ENCODE peak calls at places on chromosomes 5 and 9, in six cellular contexts. K is WTC11, E is HCT116, V is GM12878, G is K562, Y is H1. U is an unnamed sample.

GRCh38 chr9:85425153-85425611 is 316.6 kb downstream of the AGTPBP1 start:
- DNase-seq in V (no peak), E (peak), G (peak), K (peak), Y (peak), U (peak)

GRCh38 chr5:141909212-141909611 is 14.5 kb upstream of the DELE1 start:
- DNase-seq in Y (no peak), G (no peak), V (no peak), E (no peak), K (no peak), U (no peak)

GRCh38 chr5:68316469-68316868 is 100.9 kb downstream of the PIK3R1 start:
- DNase-seq in G (peak), E (no peak), V (no peak), K (no peak), Y (no peak), U (no peak)

GRCh38 chr9:77166193-77166592 is 11.1 kb upstream of the VPS13A start:
- DNase-seq in E (no peak), K (no peak), Y (no peak), G (no peak), V (no peak), U (no peak)

GRCh38 chr9:75891277-75892167 is 1.0 kb downstream of the PCSK5 start:
- DNase-seq in Y (no peak), G (no peak), K (peak), V (no peak), E (peak), U (no peak)

GRCh38 chr9:86525182-86525581 is 171.0 kb upstream of the TUT7 start:
- DNase-seq in E (no peak), Y (no peak), G (no peak), V (no peak), K (no peak), U (no peak)

GRCh38 chr5:160353379-160353778 is 17.0 kb downstream of the C1QTNF2 start:
- DNase-seq in E (no peak), G (peak), Y (no peak), K (peak), V (no peak), U (no peak)

GRCh38 chr5:73130811-73131210 is 10.4 kb downstream of the TMEM171 start:
- DNase-seq in G (no peak), V (no peak), K (no peak), Y (no peak), E (no peak), U (no peak)

GRCh38 chr9:91536211-91536691 is 112.6 kb upstream of the NFIL3 start:
- DNase-seq in Y (no peak), G (no peak), V (no peak), E (peak), K (no peak), U (peak)

GRCh38 chr9:107487521-107488399 is 1.8 kb downstream of the KLF4 start:
- DNase-seq in G (no peak), K (peak), Y (peak), E (no peak), V (no peak), U (no peak)

GRCh38 chr5:14161825-14162556 is 18.8 kb downstream of the TRIO start:
- DNase-seq in Y (no peak), K (no peak), G (no peak), E (no peak), V (no peak), U (no peak)

GRCh38 chr9:92650839-92651621 is 18.9 kb downstream of the IPPK start:
- DNase-seq in K (no peak), E (no peak), Y (no peak), G (no peak), V (no peak), U (no peak)

GRCh38 chr9:115691097-115691496 is 462.5 kb upstream of the PAPPA start:
- DNase-seq in E (no peak), V (no peak), K (no peak), Y (no peak), G (no peak), U (no peak)

GRCh38 chr5:172648755-172649154 is 7.7 kb downstream of the NEURL1B start:
- DNase-seq in G (no peak), V (no peak), K (no peak), Y (no peak), E (no peak), U (no peak)

GRCh38 chr5:4097194-4097593 is 501.6 kb downstream of the IRX1 start:
- DNase-seq in Y (no peak), K (no peak), G (no peak), E (no peak), V (no peak), U (no peak)

GRCh38 chr5:13976867-13977479 is 32.5 kb upstream of the DNAH5 start:
- DNase-seq in G (peak), Y (no peak), E (peak), V (no peak), K (no peak), U (peak)

GRCh38 chr9:114616684-114617520 is 5.8 kb downstream of the TMEM268 start:
- DNase-seq in G (peak), V (peak), E (no peak), Y (no peak), K (no peak), U (no peak)
- TF ChIP-seq ATF3 in G (no peak), V (no peak), E (no peak), Y (no peak), K (no peak), U (no peak)

GRCh38 chr9:134568756-134569155 is 72.8 kb upstream of the COL5A1 start:
- DNase-seq in E (no peak), G (no peak), V (no peak), K (no peak), Y (no peak), U (no peak)

GRCh38 chr9:134571326-134571871 is 70.2 kb upstream of the COL5A1 start:
- DNase-seq in G (no peak), K (no peak), V (no peak), E (no peak), Y (no peak), U (no peak)

GRCh38 chr9:134570726-134571325 is 70.8 kb upstream of the COL5A1 start:
- DNase-seq in V (no peak), Y (no peak), E (no peak), K (no peak), G (no peak), U (no peak)

GRCh38 chr9:134569626-134570025 is 72.0 kb upstream of the COL5A1 start:
- DNase-seq in K (no peak), G (no peak), Y (no peak), E (no peak), V (no peak), U (no peak)

GRCh38 chr9:134570151-134570621 is 71.4 kb upstream of the COL5A1 start:
- DNase-seq in V (no peak), E (no peak), G (no peak), Y (no peak), K (no peak), U (no peak)
- TF ChIP-seq ATF3 in V (no peak), E (no peak), G (no peak), Y (no peak), K (no peak), U (no peak)

DNA sequence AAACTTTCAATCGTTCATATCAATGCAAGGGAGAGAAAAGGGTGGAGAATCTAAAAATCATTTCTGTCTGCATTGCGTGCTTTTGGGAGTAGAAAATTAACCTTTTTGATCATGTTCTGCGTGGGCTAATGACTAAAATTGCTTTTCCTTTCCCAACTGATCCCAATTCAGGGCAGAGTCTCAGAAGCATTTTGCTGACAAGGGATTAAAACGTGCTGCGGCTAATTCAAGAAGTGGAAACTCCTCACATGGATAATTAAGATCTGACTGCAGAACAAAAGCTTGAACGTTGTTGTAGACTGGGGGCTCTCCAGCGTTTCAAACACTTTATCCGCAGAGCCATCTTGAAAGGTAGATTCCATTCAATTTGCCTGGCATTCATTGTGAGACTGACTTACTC is 485.3 kb upstream of the DMAC1 start:
- DNase-seq in V (no peak), K (no peak), G (no peak), Y (no peak), E (no peak), U (no peak)
- TF ChIP-seq ATF3 in V (no peak), K (no peak), G (no peak), Y (no peak), E (no peak), U (no peak)

DNA sequence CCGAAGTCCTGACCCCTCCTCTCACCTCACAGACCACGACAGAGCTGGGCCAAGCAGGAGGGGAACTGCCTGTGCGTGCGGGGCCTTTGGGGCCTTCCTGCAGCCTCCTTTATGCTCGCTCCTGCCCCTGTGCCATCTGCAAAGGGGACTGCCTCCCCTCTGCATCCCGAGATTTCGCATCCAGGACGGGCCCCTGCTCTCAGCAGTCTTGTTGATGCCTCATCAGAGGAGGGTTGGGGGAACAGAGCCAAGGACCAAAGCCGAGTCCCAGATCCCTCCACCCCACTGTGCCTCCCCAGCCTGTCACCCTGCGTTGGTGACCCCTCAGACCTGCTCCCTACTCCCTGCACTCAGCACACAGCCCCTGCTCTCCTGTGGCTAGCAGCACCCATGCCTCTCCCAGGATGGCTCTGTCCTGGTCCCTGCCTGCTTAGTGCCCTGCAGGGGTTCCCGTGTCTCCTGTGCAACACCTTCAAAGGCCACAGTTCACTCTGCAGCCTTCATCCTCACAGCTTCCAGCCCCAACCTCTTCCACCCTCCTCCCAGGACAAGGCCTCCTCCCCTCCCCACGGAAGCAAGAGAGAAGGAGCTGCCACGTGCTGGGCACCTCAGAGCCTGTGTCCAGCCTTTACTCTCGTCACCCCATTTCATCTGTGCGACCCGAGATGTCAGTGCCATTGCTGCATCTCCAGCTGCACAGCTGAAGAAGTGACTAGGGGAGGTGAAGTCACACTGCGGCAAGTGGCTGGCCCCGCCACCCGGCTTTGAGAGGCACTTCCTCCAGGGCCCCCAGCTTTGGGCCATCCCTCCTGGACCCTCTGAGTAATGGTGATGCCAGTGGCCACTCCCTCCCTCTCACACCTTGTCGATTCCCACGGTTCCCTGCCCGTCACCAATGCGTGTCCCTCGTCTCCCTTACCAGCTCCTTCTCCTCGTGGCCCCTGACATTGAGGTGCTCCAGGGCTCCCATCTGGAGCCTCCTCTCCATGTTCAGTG is 62.6 kb upstream of the LRRTM2 start:
- DNase-seq in G (no peak), V (no peak), K (no peak), E (no peak), Y (no peak), U (no peak)
- TF ChIP-seq ATF3 in G (no peak), V (no peak), K (no peak), E (no peak), Y (no peak), U (no peak)

GRCh38 chr5:666816-667498 is 26.2 kb downstream of the TPPP start:
- DNase-seq in V (no peak), E (no peak), Y (no peak), G (no peak), K (no peak), U (no peak)
- TF ChIP-seq ATF3 in V (no peak), E (no peak), Y (no peak), G (no peak), K (no peak), U (no peak)

GRCh38 chr5:142984016-142984415 is 213.8 kb downstream of the ARHGAP26 start:
- DNase-seq in E (no peak), K (no peak), G (no peak), Y (no peak), V (no peak), U (no peak)

GRCh38 chr5:142981886-142982820 is 212.0 kb downstream of the ARHGAP26 start:
- DNase-seq in E (no peak), G (no peak), K (no peak), Y (no peak), V (no peak), U (peak)

GRCh38 chr5:142979636-142980035 is 209.5 kb downstream of the ARHGAP26 start:
- DNase-seq in Y (no peak), E (no peak), K (peak), G (no peak), V (no peak), U (no peak)

GRCh38 chr5:142982821-142983200 is 212.6 kb downstream of the ARHGAP26 start:
- DNase-seq in K (peak), Y (no peak), G (peak), E (no peak), V (no peak), U (no peak)

DNA sequence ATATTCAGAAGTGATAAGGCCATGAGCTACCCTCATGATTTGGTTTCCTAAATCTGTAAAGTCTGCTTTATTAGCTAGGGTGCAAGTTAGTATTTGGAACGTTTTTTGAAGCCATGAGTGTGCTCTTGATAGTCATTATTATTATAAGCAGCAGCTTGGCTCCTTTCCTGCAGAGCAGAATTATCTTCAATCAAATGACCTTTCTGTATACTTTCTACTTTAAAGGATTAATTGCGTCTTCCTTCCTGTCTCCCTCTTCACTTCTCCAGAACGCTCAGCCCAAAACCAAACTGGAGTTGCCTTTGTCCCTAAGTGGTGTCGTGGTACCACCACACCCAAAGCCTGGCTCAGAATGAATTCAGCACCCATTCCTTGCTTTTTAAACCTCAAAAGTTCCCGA is 211.3 kb downstream of the ARHGAP26 start:
- DNase-seq in E (no peak), G (no peak), Y (no peak), V (no peak), K (no peak), U (no peak)
- TF ChIP-seq ATF3 in E (no peak), G (no peak), Y (no peak), V (no peak), K (no peak), U (no peak)

DNA sequence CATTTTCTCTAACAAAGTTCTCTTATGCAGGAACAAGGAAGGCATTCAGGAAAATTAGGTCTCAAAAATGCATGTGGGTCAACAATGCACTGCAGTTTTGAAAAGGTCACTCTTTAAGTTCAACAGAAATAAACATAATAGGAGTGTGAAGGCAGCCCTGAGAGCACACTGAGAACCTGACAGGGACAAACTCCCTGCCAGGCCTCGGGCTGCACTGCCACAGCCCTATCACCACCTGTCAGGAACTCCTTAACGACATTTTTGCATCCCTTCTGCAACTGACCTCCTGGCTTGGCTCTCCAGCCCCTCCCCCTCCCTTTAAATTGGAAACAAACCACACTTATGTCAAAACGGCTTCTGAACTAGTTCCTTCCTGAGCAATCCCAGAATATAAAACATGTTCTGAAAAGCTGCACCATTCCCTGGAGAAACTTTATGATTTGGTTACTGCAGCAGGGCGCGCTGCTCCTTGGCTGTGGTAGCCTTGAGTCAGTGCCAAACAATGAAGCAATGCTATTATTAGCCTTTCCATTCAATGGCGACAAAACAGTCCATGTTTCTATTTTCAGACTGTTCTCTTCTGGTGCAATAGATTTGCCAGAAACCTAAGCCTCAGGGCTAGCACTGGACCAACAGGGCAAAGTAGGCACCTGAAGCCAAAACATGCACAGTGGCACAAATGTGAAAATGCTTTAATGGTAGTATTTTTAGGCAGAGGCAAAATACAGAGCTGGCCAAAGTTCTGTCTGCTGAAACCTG is 160.1 kb upstream of the ZNF608 start:
- DNase-seq in Y (no peak), E (no peak), G (no peak), K (peak), V (no peak), U (peak)
- TF ChIP-seq ATF3 in Y (no peak), E (no peak), G (no peak), K (no peak), V (no peak), U (no peak)

GRCh38 chr5:170619869-170620268 is 116.0 kb downstream of the KCNIP1 start:
- DNase-seq in G (no peak), K (no peak), Y (no peak), V (no peak), E (no peak), U (no peak)

GRCh38 chr5:170614071-170614490 is 110.3 kb downstream of the KCNIP1 start:
- DNase-seq in Y (no peak), E (no peak), G (no peak), V (no peak), K (no peak), U (no peak)

GRCh38 chr5:170612256-170612656 is 108.4 kb downstream of the KCNIP1 start:
- DNase-seq in Y (peak), E (no peak), V (no peak), K (peak), G (no peak), U (no peak)

GRCh38 chr5:170622933-170623332 is 119.1 kb downstream of the KCNIP1 start:
- DNase-seq in V (no peak), K (peak), E (no peak), G (no peak), Y (no peak), U (no peak)

DNA sequence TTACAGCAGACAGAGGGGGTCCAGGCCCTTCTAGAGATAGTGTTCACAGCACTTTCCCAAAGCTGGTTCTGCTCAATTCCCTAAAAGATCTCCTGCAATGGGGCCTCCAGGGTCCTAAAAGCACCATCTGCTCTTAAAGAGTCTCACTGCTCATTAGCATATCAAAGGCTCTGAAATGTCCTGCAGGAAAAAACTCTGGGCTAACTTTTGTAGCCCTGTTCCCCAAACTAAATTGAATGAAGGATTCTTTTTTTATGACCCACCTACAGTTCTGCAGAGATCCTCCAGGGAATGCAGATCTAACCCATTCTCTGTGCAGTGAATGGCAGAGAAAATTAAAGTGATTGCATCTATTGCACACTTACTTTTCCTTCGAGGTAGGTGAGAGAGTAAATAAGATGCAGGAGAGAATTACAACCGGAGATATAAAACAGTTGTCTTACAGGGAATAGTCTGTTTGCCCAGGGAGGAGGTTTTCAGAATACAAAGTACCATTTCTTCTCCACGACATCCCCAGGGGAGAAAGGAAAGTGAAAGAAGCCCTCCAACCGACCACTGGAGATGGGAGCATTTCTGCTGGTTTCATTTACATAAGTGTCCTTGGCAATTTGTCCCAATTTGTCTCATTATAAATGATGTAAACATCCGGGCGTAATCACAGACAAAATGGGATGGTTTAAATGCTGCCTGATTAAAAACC is 113.8 kb downstream of the KCNIP1 start:
- DNase-seq in G (no peak), E (no peak), K (no peak), Y (no peak), V (no peak), U (no peak)
- TF ChIP-seq ATF3 in G (no peak), E (no peak), K (no peak), Y (no peak), V (no peak), U (no peak)